ENCODE peak calls at places on chromosomes 6 and 20, in six cellular contexts. I is IMR-90, D is neuronal stem cell, Z is mesenchymal stem cell, A is trophoblast cell, S is H1. W is an unnamed sample.

GRCh38 chr6:113211185-113211584 is 646.0 kb upstream of the MARCKS start:
- DNase-seq in D (no peak), I (no peak), S (no peak), A (no peak), Z (no peak), W (no peak)

GRCh38 chr6:128118401-128118800 is 217.5 kb upstream of the THEMIS start:
- DNase-seq in D (no peak), I (peak; percentile 60), Z (peak; percentile 65), A (peak; percentile 7), S (no peak), W (no peak)

GRCh38 chr6:81215092-81215432 is 537.4 kb downstream of the TENT5A start:
- DNase-seq in Z (no peak), A (no peak), I (no peak), S (no peak), D (no peak), W (peak; percentile 28)

GRCh38 chr6:106253731-106254130 is 71.8 kb downstream of the ATG5 start:
- DNase-seq in I (peak; percentile 31), Z (no peak), A (no peak), D (no peak), S (no peak), W (no peak)

GRCh38 chr6:105587349-105588115 is 184.7 kb upstream of the PREP start:
- DNase-seq in I (peak; percentile 43), A (peak; percentile 85), Z (peak; percentile 82), S (no peak), D (no peak), W (no peak)

GRCh38 chr6:150547511-150548222 is 52.0 kb upstream of the PLEKHG1 start:
- DNase-seq in I (no peak), A (no peak), D (no peak), S (no peak), Z (no peak), W (peak; percentile 40)

GRCh38 chr6:107361568-107362270 is 97.6 kb downstream of the PDSS2 start:
- DNase-seq in I (peak; percentile 82), S (no peak), D (no peak), A (no peak), Z (peak; percentile 76), W (no peak)

GRCh38 chr20:64158346-64159285 is 5.6 kb upstream of the MYT1 start:
- DNase-seq in A (no peak), S (no peak), D (no peak), Z (no peak), I (no peak), W (no peak)

GRCh38 chr20:62938105-62938888 is at the start of gene GID8:
- DNase-seq in I (peak; percentile 33), A (peak; percentile 70), S (no peak), Z (peak; percentile 74), D (no peak), W (no peak)

DNA sequence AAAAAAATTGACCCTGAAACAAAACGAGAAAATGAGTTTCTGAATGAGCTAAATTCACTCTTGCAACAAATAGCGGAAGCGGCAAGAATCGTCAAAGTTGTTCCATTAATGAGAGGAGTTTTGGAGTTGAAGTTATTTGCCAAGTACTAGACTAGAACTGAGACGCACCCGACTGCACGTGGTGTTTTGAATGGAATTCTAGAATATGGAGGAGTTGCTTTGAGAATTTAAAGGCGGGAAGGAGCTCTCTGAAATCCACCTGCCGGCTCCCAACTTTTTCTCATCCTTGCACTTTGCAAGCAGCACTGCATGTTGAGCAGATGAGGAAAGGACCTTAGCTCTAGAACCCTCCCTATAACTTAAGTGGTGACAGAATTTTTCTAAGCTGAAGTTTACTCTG is 23.2 kb upstream of the OLIG3 start:
- DNase-seq in I (no peak), S (no peak), A (no peak), Z (no peak), D (no peak), W (no peak)
- H3K27me3 ChIP-seq in I (peaks cover 31% of the 10 kb centered on the region), S (no peaks in the 10 kb centered on the region), A (peaks cover 5% of the 10 kb centered on the region), Z (peaks cover 80% of the 10 kb centered on the region), D (peaks cover 4% of the 10 kb centered on the region), W (no peaks in the 10 kb centered on the region)

DNA sequence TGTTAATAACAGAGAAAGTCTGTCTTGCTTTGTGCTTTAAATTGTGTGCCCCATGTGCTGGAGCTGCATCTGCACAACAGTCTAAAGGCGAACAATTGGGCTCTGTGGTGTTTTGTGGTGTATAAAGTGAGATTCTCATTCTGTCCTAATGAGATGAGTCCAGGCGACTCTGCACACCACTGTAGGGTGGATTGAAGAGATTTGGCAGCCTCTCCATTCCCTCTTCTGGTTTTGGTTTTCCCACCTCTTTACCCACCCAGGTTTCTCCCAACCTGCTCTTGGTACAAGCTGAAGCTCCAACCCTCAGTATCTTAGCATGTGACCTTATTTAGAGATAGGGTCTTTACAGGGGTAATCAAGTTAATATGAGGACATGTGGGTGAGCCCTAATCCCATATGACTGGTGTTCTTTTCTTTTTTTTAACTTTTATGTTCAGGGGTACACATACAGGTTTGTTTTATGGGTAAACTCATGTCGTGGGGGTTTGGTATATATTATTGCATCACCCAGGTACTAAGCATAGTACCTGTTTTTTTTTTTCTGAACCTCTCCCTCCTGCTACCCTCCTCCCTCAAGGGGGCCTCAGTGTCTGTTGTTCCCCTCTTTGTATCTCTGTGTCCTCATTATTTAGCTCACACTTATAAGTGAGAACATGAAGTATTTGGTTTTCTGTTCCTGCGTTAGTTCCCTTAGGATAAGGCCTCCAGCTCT is 217.6 kb upstream of the DTNBP1 start:
- DNase-seq in Z (no peak), S (no peak), A (no peak), D (no peak), I (no peak), W (no peak)
- H2AFZ ChIP-seq in Z (no peak overlapping the region), S (peak overlapping the region; percentile 81), A (no peak overlapping the region), D (no peak overlapping the region), I (no peak overlapping the region), W (no peak overlapping the region)

DNA sequence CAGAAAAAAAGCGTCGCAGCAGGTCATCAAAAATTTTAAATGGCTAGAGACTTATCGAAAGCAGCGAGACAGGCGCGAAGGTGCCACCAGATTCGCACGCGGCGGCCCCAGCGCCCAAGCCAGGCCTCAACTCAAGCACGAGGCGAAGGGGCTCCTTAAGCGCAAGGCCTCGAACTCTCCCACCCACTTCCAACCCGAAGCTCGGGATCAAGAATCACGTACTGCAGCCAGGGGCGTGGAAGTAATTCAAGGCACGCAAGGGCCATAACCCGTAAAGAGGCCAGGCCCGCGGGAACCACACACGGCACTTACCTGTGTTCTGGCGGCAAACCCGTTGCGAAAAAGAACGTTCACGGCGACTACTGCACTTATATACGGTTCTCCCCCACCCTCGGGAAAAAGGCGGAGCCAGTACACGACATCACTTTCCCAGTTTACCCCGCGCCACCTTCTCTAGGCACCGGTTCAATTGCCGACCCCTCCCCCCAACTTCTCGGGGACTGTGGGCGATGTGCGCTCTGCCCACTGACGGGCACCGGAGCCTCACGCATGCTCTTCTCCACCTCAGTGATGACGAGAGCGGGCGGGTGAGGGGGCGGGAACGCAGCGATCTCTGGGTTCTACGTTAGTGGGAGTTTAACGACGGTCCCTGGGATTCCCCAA is at the start of gene EEF1A1:
- DNase-seq in S (peak; percentile 97), Z (peak; percentile 100), A (peak; percentile 99), I (peak; percentile 100), D (peak; percentile 99), W (peak; percentile 99)
- H3K23ac ChIP-seq in S (no peak within 1 kb of the TSS), Z (peak within 1 kb of the TSS; percentile 93), A (no peak within 1 kb of the TSS), I (peak within 1 kb of the TSS; percentile 99), D (peak within 1 kb of the TSS; percentile 99), W (peak within 1 kb of the TSS; percentile 55)

DNA sequence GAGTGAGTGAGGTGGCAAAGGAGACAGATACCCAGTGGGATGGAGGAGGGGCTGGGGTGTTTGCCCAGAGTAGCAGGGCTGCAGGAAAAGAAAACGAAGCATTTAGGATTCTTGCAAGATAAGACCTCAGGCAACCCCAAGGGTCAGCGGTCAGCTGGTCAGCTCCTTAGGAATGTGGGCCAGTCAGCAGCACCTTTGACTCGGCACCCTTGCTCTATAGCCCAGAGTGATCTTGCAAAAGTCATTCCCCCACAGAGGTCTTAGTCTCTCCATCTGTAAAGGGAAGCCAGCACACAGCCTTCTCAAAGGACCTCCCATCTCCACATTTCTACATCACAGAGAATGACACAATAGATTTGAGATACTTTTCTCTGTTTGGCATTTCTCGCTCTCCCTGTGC is 56.7 kb downstream of the VEGFA start:
- DNase-seq in S (no peak), I (no peak), A (peak; percentile 83), D (no peak), Z (no peak), W (no peak)
- H3K27me3 ChIP-seq in S (no peaks in the 10 kb centered on the region), I (peaks cover 56% of the 10 kb centered on the region), A (peaks cover 2% of the 10 kb centered on the region), D (no peaks in the 10 kb centered on the region), Z (peaks cover 55% of the 10 kb centered on the region), W (no peaks in the 10 kb centered on the region)

GRCh38 chr6:6090861-6091607 is 84.3 kb upstream of the NRN1 start:
- DNase-seq in I (no peak), A (no peak), Z (no peak), D (no peak), S (no peak), W (no peak)
- H2AFZ ChIP-seq in I (peak overlapping the region; percentile 33), A (no peak overlapping the region), Z (no peak overlapping the region), D (no peak overlapping the region), S (no peak overlapping the region), W (no peak overlapping the region)

GRCh38 chr20:21714297-21715192 is 9.1 kb downstream of the PAX1 start:
- DNase-seq in A (no peak), I (no peak), Z (no peak), D (no peak), S (peak; percentile 85), W (peak; percentile 66)
- H3K23ac ChIP-seq in A (no peak overlapping the region), I (no peak overlapping the region), Z (no peak overlapping the region), D (no peak overlapping the region), S (no peak overlapping the region), W (no peak overlapping the region)

GRCh38 chr20:57779401-57780003 is 69.7 kb upstream of the PMEPA1 start:
- DNase-seq in S (no peak), Z (no peak), A (no peak), I (no peak), D (no peak), W (no peak)

GRCh38 chr20:57781901-57782300 is 72.1 kb upstream of the PMEPA1 start:
- DNase-seq in A (no peak), D (no peak), Z (no peak), I (no peak), S (no peak), W (peak; percentile 20)

GRCh38 chr20:57780906-57781305 is 71.1 kb upstream of the PMEPA1 start:
- DNase-seq in D (no peak), I (no peak), Z (no peak), A (no peak), S (no peak), W (no peak)

GRCh38 chr20:57782631-57783041 is 72.8 kb upstream of the PMEPA1 start:
- DNase-seq in Z (no peak), A (no peak), D (no peak), S (no peak), I (no peak), W (peak; percentile 19)

GRCh38 chr20:57780398-57780797 is 70.6 kb upstream of the PMEPA1 start:
- DNase-seq in Z (no peak), I (no peak), S (no peak), A (no peak), D (no peak), W (no peak)
- H3K27me3 ChIP-seq in Z (peaks cover 56% of the 10 kb centered on the region), I (peaks cover 2% of the 10 kb centered on the region), S (no peaks in the 10 kb centered on the region), A (no peaks in the 10 kb centered on the region), D (no peaks in the 10 kb centered on the region), W (no peaks in the 10 kb centered on the region)

DNA sequence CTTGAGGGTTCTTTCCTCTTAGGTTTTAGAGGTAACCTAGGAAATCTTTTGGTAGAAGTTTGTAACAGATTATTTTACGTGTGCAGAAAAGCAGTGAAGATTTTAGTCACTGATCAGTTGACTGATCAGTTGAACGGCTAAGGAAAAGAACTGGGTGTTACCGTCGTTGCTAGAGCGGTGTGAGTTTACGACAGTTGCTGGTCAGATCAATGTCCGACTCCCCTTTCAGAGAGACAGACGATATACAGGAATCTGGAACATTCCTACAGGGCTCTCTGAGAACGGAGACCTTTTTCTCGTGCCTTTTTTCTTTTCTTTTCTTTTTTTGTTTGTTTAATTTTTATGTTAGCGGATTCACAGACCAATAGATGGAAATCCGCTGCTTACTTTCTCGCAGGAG is 132.1 kb upstream of the ZNF184 start:
- DNase-seq in I (no peak), Z (peak; percentile 35), S (no peak), A (peak; percentile 7), D (no peak), W (peak; percentile 65)
- H2AFZ ChIP-seq in I (no peak overlapping the region), Z (no peak overlapping the region), S (peak overlapping the region; percentile 94), A (peak overlapping the region; percentile 52), D (peak overlapping the region; percentile 78), W (peak overlapping the region; percentile 27)

W was measured in H9.